ENCODE peak calls at places on chromosomes 13 and 19, in nine cellular contexts. L, M, Z, D, A, E, I, Y and O are unnamed samples.

GRCh38 chr19:46221981-46222610 is 7.4 kb upstream of the IGFL1 start:
- DNase-seq in L (no peak), M (peak), Z (no peak), D (peak), A (no peak), E (no peak), I (peak), Y (no peak), O (no peak)

GRCh38 chr13:39217471-39217870 is 179.2 kb downstream of the NHLRC3 start:
- DNase-seq in L (no peak), M (no peak), Z (no peak), D (no peak), A (no peak), E (no peak), I (no peak), Y (no peak), O (no peak)

GRCh38 chr13:59890064-59890463 is 273.7 kb downstream of the DIAPH3 start:
- DNase-seq in L (no peak), M (no peak), Z (no peak), D (peak), A (no peak), E (no peak), I (no peak), Y (no peak), O (no peak)

GRCh38 chr13:18921063-18921462 is 260.6 kb downstream of the TUBA3C start:
- DNase-seq in L (no peak), M (no peak), Z (no peak), D (no peak), A (no peak), E (no peak), I (no peak), Y (no peak), O (no peak)

GRCh38 chr13:30978981-30979956 is 46.8 kb downstream of the TEX26 start:
- DNase-seq in L (peak), M (no peak), Z (peak), D (no peak), A (no peak), E (no peak), I (peak), Y (no peak), O (peak)

GRCh38 chr13:38814331-38814730 is 127.5 kb downstream of the FREM2 start:
- DNase-seq in L (no peak), M (no peak), Z (no peak), D (no peak), A (no peak), E (peak), I (no peak), Y (no peak), O (no peak)

GRCh38 chr13:72221276-72221962 is 354.4 kb upstream of the DACH1 start:
- DNase-seq in L (no peak), M (no peak), Z (peak), D (no peak), A (no peak), E (no peak), I (peak), Y (no peak), O (no peak)

GRCh38 chr19:43560687-43561086 is 14.6 kb downstream of the XRCC1 start:
- DNase-seq in L (no peak), M (no peak), Z (no peak), D (peak), A (no peak), E (no peak), I (no peak), Y (no peak), O (no peak)

GRCh38 chr13:110329798-110330461 is 22.8 kb downstream of the COL4A2 start:
- DNase-seq in L (no peak), M (no peak), Z (no peak), D (peak), A (no peak), E (no peak), I (peak), Y (no peak), O (no peak)

GRCh38 chr13:44662515-44662914 is 86.4 kb upstream of the TSC22D1 start:
- DNase-seq in L (no peak), M (no peak), Z (no peak), D (no peak), A (no peak), E (no peak), I (no peak), Y (no peak), O (no peak)

GRCh38 chr19:17402982-17403855 is 2.2 kb downstream of the BST2 start:
- DNase-seq in L (no peak), M (no peak), Z (peak), D (no peak), A (no peak), E (peak), I (no peak), Y (peak), O (peak)

GRCh38 chr13:24180743-24181384 is 20.3 kb downstream of the SPATA13 start:
- DNase-seq in L (no peak), M (no peak), Z (no peak), D (peak), A (no peak), E (no peak), I (peak), Y (no peak), O (no peak)